ENCODE peak calls at places on chromosomes 5 and 9, in nine cellular contexts. G, C, F, E, D, V, K, Y and P are unnamed samples.

GRCh38 chr9:109726122-109726521 is 53.9 kb upstream of the PALM2AKAP2 start:
- DNase-seq in G (no peak), C (no peak), F (no peak), E (no peak), D (no peak), V (no peak), K (no peak), Y (no peak), P (no peak)

GRCh38 chr9:106104887-106105286 is 410.5 kb downstream of the TMEM38B start:
- DNase-seq in G (no peak), C (no peak), F (no peak), E (no peak), D (no peak), V (no peak), K (no peak), Y (no peak), P (no peak)

GRCh38 chr9:113454914-113455761 is 8.4 kb upstream of the RGS3 start:
- DNase-seq in G (no peak), C (peak; percentile 94), F (no peak), E (no peak), D (no peak), V (peak; percentile 96), K (no peak), Y (peak; percentile 77), P (peak; percentile 80)

GRCh38 chr5:110116539-110116938 is 426.8 kb downstream of the MAN2A1 start:
- DNase-seq in G (no peak), C (no peak), F (no peak), E (no peak), D (no peak), V (no peak), K (no peak), Y (no peak), P (no peak)

GRCh38 chr9:112819635-112820496 is 69.3 kb downstream of the SNX30 start:
- DNase-seq in G (no peak), C (peak; percentile 66), F (peak; percentile 89), E (peak; percentile 21), D (peak; percentile 63), V (peak; percentile 82), K (no peak), Y (peak; percentile 64), P (peak; percentile 74)

GRCh38 chr9:105690742-105691141 is 3.6 kb upstream of the TMEM38B start:
- DNase-seq in G (no peak), C (peak; percentile 41), F (no peak), E (no peak), D (peak; percentile 57), V (peak; percentile 23), K (no peak), Y (peak; percentile 9), P (peak; percentile 48)

GRCh38 chr5:79728396-79728795 is 38.8 kb downstream of the CMYA5 start:
- DNase-seq in G (no peak), C (no peak), F (no peak), E (no peak), D (peak; percentile 36), V (no peak), K (no peak), Y (no peak), P (no peak)

GRCh38 chr5:5523066-5523505 is 100.6 kb downstream of the ICE1 start:
- DNase-seq in G (no peak), C (peak; percentile 1), F (no peak), E (no peak), D (no peak), V (no peak), K (no peak), Y (peak; percentile 22), P (no peak)

GRCh38 chr9:99253772-99254431 is 31.8 kb downstream of the SEC61B start:
- DNase-seq in G (peak; percentile 5), C (no peak), F (no peak), E (no peak), D (no peak), V (no peak), K (peak; percentile 83), Y (no peak), P (no peak)

GRCh38 chr9:71626395-71626794 is 141.9 kb downstream of the CEMIP2 start:
- DNase-seq in G (no peak), C (no peak), F (no peak), E (no peak), D (no peak), V (no peak), K (no peak), Y (no peak), P (no peak)

GRCh38 chr5:59174248-59174844 is 591.5 kb downstream of the RAB3C start:
- DNase-seq in G (peak; percentile 18), C (peak; percentile 84), F (peak; percentile 17), E (peak; percentile 15), D (peak; percentile 71), V (peak; percentile 90), K (no peak), Y (peak; percentile 76), P (peak; percentile 54)

GRCh38 chr9:130365323-130365721 is 79.4 kb upstream of the ASS1 start:
- DNase-seq in G (no peak), C (no peak), F (no peak), E (no peak), D (no peak), V (no peak), K (no peak), Y (no peak), P (no peak)

GRCh38 chr5:136212252-136212721 is 19.3 kb upstream of the SMIM32 start:
- DNase-seq in G (peak; percentile 31), C (peak; percentile 38), F (peak; percentile 66), E (peak; percentile 63), D (peak; percentile 68), V (peak; percentile 62), K (no peak), Y (peak; percentile 19), P (peak; percentile 73)

GRCh38 chr9:135526730-135527571 is 5.7 kb downstream of the LCN1 start:
- DNase-seq in G (no peak), C (no peak), F (no peak), E (no peak), D (no peak), V (no peak), K (no peak), Y (no peak), P (no peak)

GRCh38 chr5:73282923-73283322 is 109.9 kb downstream of the TMEM174 start:
- DNase-seq in G (no peak), C (no peak), F (no peak), E (no peak), D (no peak), V (no peak), K (no peak), Y (no peak), P (no peak)

GRCh38 chr9:137710751-137711150 is 91.9 kb downstream of the EHMT1 start:
- DNase-seq in G (no peak), C (no peak), F (peak; percentile 52), E (no peak), D (no peak), V (peak; percentile 29), K (no peak), Y (no peak), P (no peak)

GRCh38 chr5:33854733-33855151 is 37.0 kb downstream of the ADAMTS12 start:
- DNase-seq in G (no peak), C (peak; percentile 91), F (no peak), E (no peak), D (no peak), V (peak; percentile 95), K (peak; percentile 23), Y (peak; percentile 84), P (peak; percentile 28)

GRCh38 chr9:86491634-86492266 is 137.5 kb upstream of the TUT7 start:
- DNase-seq in G (no peak), C (no peak), F (no peak), E (no peak), D (no peak), V (no peak), K (peak; percentile 37), Y (no peak), P (no peak)

GRCh38 chr5:23026252-23027170 is 173.4 kb upstream of the CDH12 start:
- DNase-seq in G (no peak), C (peak; percentile 54), F (no peak), E (no peak), D (no peak), V (peak; percentile 7), K (peak; percentile 3), Y (peak; percentile 20), P (no peak)

GRCh38 chr5:153267506-153267905 is 223.0 kb upstream of the GRIA1 start:
- DNase-seq in G (no peak), C (peak; percentile 2), F (no peak), E (no peak), D (peak; percentile 84), V (no peak), K (no peak), Y (peak; percentile 46), P (no peak)

GRCh38 chr5:134115806-134116175 is 1.3 kb downstream of the TCF7 start:
- DNase-seq in G (no peak), C (no peak), F (no peak), E (no peak), D (no peak), V (no peak), K (no peak), Y (no peak), P (no peak)

GRCh38 chr9:137129089-137129455 is 9.9 kb upstream of the GRIN1 start:
- DNase-seq in G (no peak), C (peak; percentile 32), F (no peak), E (no peak), D (no peak), V (peak; percentile 35), K (no peak), Y (no peak), P (no peak)

GRCh38 chr5:37772255-37772654 is 67.6 kb downstream of the GDNF start:
- DNase-seq in G (no peak), C (no peak), F (no peak), E (no peak), D (no peak), V (no peak), K (no peak), Y (no peak), P (no peak)